ENCODE peak calls at places on chromosomes 1 and 21, in ten cellular contexts. P is IMR-90, I is astrocyte of the cerebellum, D is GM13976, B is osteocyte, J is esophagus squamous epithelium, F is GM12865, E is lower leg skin, Z is cardiac muscle cell, W is HFFc6. L is an unnamed sample.

GRCh38 chr21:32351428-32351827 is 41.4 kb downstream of the URB1 start:
- DNase-seq in P (no peak), I (no peak), D (peak), B (no peak), J (no peak), F (peak), E (peak), Z (no peak), W (no peak), L (no peak)

GRCh38 chr1:107762751-107763390 is 202.1 kb downstream of the VAV3 start:
- DNase-seq in P (no peak), I (no peak), D (no peak), B (no peak), J (no peak), F (no peak), E (no peak), Z (no peak), W (no peak), L (no peak)

GRCh38 chr1:239545466-239545865 is 159.1 kb downstream of the CHRM3 start:
- DNase-seq in P (no peak), I (no peak), D (no peak), B (no peak), J (no peak), F (no peak), E (no peak), Z (peak), W (peak), L (no peak)

GRCh38 chr1:173356211-173356762 is 120.8 kb upstream of the PRDX6 start:
- DNase-seq in P (peak), I (no peak), D (peak), B (no peak), J (no peak), F (peak), E (no peak), Z (no peak), W (peak), L (no peak)

GRCh38 chr21:22019766-22020165 is 1021.6 kb downstream of the NCAM2 start:
- DNase-seq in P (peak), I (no peak), D (no peak), B (no peak), J (no peak), F (no peak), E (no peak), Z (peak), W (no peak), L (no peak)

GRCh38 chr1:178371999-178372398 is 124.8 kb downstream of the CLEC20A start:
- DNase-seq in P (no peak), I (no peak), D (no peak), B (no peak), J (no peak), F (no peak), E (no peak), Z (no peak), W (no peak), L (peak)

GRCh38 chr1:245773344-245773743 is 618.6 kb downstream of the KIF26B start:
- DNase-seq in P (no peak), I (no peak), D (no peak), B (no peak), J (no peak), F (no peak), E (no peak), Z (no peak), W (no peak), L (no peak)

GRCh38 chr1:3495776-3496745 is 41.6 kb downstream of the ARHGEF16 start:
- DNase-seq in P (peak), I (no peak), D (no peak), B (no peak), J (no peak), F (no peak), E (no peak), Z (no peak), W (no peak), L (no peak)

GRCh38 chr1:230621290-230622022 is 20.8 kb upstream of the COG2 start:
- DNase-seq in P (no peak), I (no peak), D (no peak), B (no peak), J (no peak), F (no peak), E (no peak), Z (no peak), W (no peak), L (no peak)

GRCh38 chr1:7366955-7367665 is 404.0 kb upstream of the VAMP3 start:
- DNase-seq in P (no peak), I (no peak), D (no peak), B (no peak), J (no peak), F (no peak), E (no peak), Z (no peak), W (no peak), L (no peak)

DNA sequence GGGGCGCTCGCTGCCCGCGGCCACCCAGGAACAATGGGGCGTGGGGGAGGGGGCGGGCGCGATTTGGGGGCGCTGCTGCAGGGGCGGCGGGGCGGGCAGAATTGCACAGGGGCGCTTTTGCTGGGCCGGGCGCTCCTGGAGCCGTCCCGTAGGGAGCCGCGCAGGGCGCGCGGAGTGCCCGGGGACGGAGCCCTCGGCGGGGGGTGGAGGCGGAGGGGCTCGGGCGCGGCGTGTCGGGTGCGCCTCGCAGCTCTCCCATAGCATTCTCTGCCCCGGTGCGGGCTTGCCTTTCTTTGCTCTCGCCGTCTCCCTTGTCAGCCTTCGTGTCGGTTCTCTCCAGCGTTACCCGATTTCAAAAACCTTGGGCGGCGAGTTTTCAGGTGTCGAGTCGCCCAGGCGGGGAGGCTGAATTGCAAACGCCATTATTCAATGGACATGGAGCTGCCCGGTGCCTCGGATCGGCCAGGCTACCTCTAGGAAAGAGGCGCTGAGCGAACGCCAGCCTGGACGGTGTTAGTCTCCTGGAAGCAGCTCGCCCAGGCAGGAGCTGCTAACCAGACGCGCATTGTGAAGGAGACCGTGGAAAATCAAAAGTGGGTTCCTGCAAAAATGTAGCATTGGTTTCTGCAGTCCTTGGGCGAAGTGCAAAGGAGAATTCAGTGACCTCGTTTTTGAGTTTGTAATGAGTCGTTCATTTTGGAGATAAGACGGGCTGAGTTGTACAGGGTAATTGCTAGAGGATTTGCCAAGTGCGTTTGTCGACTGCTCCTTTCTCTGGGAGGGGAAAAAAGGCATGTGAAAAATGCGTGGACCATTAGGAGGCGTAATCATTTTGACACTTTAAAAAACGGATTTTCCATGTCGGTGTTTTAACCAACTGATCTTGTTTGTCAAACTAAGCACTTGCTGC is 626 bp downstream of the CXADR start:
- DNase-seq in P (no peak), I (no peak), D (peak), B (no peak), J (no peak), F (peak), E (peak), Z (peak), W (no peak), L (peak)
- TF ChIP-seq CTCF in P (no peak), I (peak), D (no peak), B (no peak), J (no peak), F (no peak), E (no peak), Z (no peak), W (no peak), L (no peak)

DNA sequence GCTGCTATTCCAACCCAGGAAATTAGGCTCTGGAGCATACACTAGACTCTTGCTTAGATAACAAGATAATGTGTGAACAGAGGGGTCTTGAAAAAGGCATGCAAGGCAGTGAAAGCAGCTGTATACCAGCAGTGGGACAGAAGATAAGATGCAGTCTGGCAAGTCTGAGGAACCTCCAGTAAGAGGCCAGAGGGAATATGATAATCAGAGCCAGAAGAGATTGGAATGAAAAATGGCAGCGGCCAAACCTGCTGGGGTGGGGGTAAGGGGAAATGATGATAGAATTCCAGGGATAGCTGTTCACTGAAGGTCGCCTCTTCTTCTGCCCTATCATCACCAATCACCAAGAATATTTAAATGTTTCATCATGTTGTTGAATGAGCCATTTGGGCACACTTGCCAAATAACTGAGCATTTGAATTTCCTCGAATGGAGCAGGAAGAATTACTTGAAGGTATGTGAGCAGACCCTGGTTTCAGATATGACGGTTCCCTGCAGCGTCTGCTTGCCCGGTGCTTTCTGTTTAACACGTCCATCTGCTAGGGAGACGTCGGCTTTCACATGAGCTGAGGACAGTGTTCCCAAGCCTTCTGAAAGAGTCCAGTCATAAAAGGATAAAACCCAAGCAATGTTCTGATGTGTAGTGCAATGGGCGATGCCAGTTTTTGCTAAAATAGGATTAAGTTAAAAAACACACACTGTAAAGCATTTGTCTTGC is 173.3 kb downstream of the RWDD3 start:
- DNase-seq in P (no peak), I (no peak), D (no peak), B (no peak), J (no peak), F (no peak), E (no peak), Z (no peak), W (no peak), L (no peak)
- TF ChIP-seq CTCF in P (no peak), I (no peak), D (no peak), B (no peak), J (no peak), F (no peak), E (no peak), Z (no peak), W (no peak), L (no peak)

GRCh38 chr1:159421821-159422220 is 10.2 kb upstream of the OR10J4 start:
- DNase-seq in P (no peak), I (no peak), D (no peak), B (no peak), J (no peak), F (no peak), E (no peak), Z (no peak), W (no peak), L (peak)
- TF ChIP-seq CTCF in P (peak), I (no peak), D (peak), B (no peak), J (no peak), F (peak), E (no peak), Z (no peak), W (peak), L (peak)

GRCh38 chr1:20727746-20728316 is 4.7 kb downstream of the SH2D5 start:
- DNase-seq in P (no peak), I (no peak), D (peak), B (no peak), J (no peak), F (peak), E (peak), Z (peak), W (no peak), L (no peak)
- TF ChIP-seq CTCF in P (peak), I (no peak), D (peak), B (peak), J (no peak), F (peak), E (no peak), Z (no peak), W (peak), L (no peak)